ENCODE peak calls at places on chromosomes 4 and X, in five cellular contexts. P is colonic mucosa, H is sigmoid colon, D is fibroblast of lung, M is MM.1S. E is an unnamed sample. For H3K36me3, the result is how much of the 10 kb centered on the place peaks cover.

GRCh38 chrX:72308566-72309296 is 3.0 kb upstream of the CITED1 start:
- DNase-seq in M (peak), H (peak), D (peak), P (peak), E (peak)

GRCh38 chrX:47316276-47317025 is 53.9 kb upstream of the ZNF157 start:
- DNase-seq in M (no peak), H (no peak), D (no peak), P (no peak), E (no peak)

GRCh38 chr4:1991596-1992434 is 17.0 kb downstream of the NELFA start:
- DNase-seq in P (no peak), M (no peak), D (no peak), H (no peak), E (no peak)

GRCh38 chr4:16869594-16870245 is 28.7 kb downstream of the LDB2 start:
- DNase-seq in P (no peak), M (no peak), D (no peak), H (no peak), E (no peak)

GRCh38 chr4:147633113-147633512 is 15.9 kb downstream of the TMEM184C start:
- DNase-seq in P (no peak), M (no peak), H (no peak), D (peak), E (no peak)

GRCh38 chr4:67744561-67745283 is 9.5 kb downstream of the GNRHR start:
- DNase-seq in P (no peak), D (no peak), H (no peak), M (no peak), E (no peak)

GRCh38 chr4:533318-534100 is 34.5 kb downstream of the PIGG start:
- DNase-seq in M (no peak), P (no peak), H (no peak), D (no peak), E (no peak)

GRCh38 chr4:7155611-7156071 is 36.7 kb upstream of the SORCS2 start:
- DNase-seq in D (no peak), M (no peak), H (peak), P (peak), E (no peak)

GRCh38 chrX:72349190-72349589 is 43.5 kb upstream of the CITED1 start:
- DNase-seq in H (no peak), P (no peak), M (no peak), D (no peak), E (no peak)

GRCh38 chrX:136306182-136306581 is 5.4 kb downstream of the ADGRG4 start:
- DNase-seq in P (no peak), D (no peak), H (no peak), M (no peak), E (no peak)

GRCh38 chr4:163544407-163545038 is 50.0 kb downstream of the TMA16 start:
- DNase-seq in D (peak), M (peak), P (peak), H (peak), E (peak)

GRCh38 chrX:153494541-153495361 is at the start of gene BGN:
- DNase-seq in D (peak), M (no peak), H (no peak), P (no peak), E (no peak)

GRCh38 chrX:106286053-106286650 is 118.0 kb downstream of the PWWP3B start:
- DNase-seq in H (no peak), P (no peak), D (no peak), M (no peak), E (no peak)

DNA sequence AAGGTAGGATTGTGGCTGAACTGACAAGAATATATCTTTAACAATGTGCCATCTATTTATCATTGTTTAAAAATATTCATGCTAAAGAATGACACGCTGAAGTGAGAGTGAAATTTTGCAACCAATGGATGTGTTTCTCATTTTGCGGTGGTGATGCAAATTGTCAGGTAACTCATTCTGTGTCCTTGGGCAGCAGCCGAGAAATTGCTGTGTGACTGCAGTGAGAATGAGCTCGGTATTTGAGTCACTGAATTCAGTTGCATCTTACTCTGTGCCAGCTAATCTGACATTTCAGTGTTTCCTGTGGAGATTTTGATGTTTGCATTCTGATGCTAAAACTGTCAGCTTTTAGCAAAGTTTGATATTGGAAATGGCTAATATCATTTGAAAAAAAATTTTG is 28.1 kb downstream of the MCUB start:
- DNase-seq in P (no peak), D (no peak), M (no peak), H (no peak), E (no peak)
- H3K4me3 ChIP-seq in P (no peak), D (no peak), M (no peak), H (no peak), E (no peak)

GRCh38 chr4:182897601-182898478 is 19.3 kb downstream of the DCTD start:
- DNase-seq in D (no peak), M (no peak), P (no peak), H (no peak), E (peak)
- H3K36me3 ChIP-seq in D (under half), M (under half), P (under half), H (under half), E (under half)

GRCh38 chr4:86223472-86223871 is 136.4 kb downstream of the MAPK10 start:
- DNase-seq in M (peak), P (no peak), D (peak), H (no peak), E (no peak)
- H3K4me3 ChIP-seq in M (no peak), P (no peak), D (no peak), H (no peak), E (no peak)

DNA sequence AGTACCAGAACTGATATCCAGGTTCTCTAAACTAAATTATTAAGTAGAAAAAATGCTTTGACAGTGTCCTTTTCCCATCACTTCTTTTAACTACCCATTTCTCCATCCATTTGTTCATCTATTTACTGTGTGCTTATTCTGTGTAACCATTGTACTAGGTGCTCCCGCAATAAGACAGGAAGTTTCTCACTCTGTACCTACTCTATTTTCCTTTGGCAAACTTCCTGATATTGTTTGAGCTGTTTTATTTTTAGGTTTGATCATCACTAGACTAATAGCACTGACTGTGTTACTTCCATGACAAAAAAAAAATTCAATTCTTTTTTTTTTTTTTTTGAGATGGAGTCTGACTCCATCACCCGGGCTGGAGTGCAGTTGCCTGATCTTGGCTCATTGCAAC is 102.5 kb upstream of the CASK start:
- DNase-seq in H (no peak), M (no peak), D (no peak), P (no peak), E (no peak)
- H3K36me3 ChIP-seq in H (under half), M (under half), D (under half), P (under half), E (under half)

DNA sequence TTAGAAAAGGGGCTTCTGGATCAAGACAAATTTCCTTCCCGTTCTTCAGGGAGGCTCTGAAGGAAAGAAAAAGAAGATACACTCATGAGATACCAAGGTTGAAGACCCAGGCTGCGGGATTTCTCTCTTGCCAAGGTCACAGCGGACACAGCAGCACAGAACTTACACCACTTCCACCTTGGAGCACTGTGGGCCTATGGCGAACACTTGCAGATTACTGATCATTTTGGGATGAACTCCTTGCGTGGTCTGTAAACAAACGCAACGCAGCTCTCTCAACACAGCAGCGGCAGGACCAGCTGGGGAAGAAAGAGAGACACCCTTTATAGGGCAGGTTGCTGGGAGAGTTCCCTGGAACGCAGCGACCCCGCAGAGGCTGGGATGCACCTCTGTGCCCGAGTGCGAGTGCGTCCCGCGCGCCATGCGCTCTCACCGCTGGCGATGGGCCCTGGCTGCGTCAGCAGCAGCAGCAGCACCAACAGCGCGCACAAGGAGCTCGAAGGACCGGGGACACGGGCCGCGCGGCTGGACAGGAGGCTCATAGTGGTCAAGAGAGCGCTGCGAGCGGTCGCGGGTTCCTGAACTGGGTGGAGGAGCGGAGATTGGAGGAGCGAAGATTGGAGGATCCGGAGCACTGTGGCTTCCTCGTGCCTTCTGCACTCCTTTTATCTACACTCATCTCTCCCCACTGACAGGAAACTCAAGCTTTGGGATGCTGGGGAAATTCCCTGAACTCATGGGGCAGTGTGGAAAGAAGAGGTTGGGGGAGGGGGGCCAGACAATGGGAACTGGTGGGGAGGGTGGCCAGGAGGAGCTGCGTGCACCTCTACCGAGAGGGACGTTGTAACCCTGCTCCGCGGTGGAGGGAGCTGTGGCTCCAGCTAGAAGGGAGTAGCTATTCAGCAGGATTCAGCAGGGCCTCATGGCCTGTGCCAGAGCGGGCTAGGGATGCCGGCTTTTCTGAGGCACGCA is at the start of gene CXCL5:
- DNase-seq in P (no peak), M (no peak), H (no peak), D (peak), E (no peak)
- H3K4me3 ChIP-seq in P (no peak), M (no peak), H (peak), D (peak), E (no peak)

GRCh38 chr4:153585021-153585420 is 99.1 kb upstream of the TLR2 start:
- DNase-seq in D (no peak), M (no peak), P (no peak), H (no peak), E (no peak)
- H3K36me3 ChIP-seq in D (under half), M (under half), P (under half), H (under half), E (under half)

GRCh38 chr4:40306991-40307390 is 28.1 kb upstream of the CHRNA9 start:
- DNase-seq in M (peak), H (peak), D (no peak), P (no peak), E (no peak)
- H3K4me3 ChIP-seq in M (peak), H (no peak), D (no peak), P (no peak), E (no peak)

GRCh38 chr4:108159845-108160244 is 8.9 kb downstream of the LEF1 start:
- DNase-seq in P (no peak), H (no peak), D (no peak), M (peak), E (no peak)
- H3K36me3 ChIP-seq in P (under half), H (under half), D (under half), M (under half), E (under half)

E was measured in small intestine.